ENCODE peak calls at places on chromosome 19, in eight cellular contexts. G is H9, X is Calu3, V is A673, H is heart right ventricle, Z is cardiac fibroblast, C is GM10248, K is neural crest cell. O is an unnamed sample.

GRCh38 chr19:51702103-51702753 is 9.1 kb downstream of the SPACA6 start:
- DNase-seq in Z (peak), H (peak), V (peak), X (no peak), K (no peak), G (peak), C (peak), O (no peak)

GRCh38 chr19:35556846-35557538 is 6.5 kb downstream of the ATP4A start:
- DNase-seq in K (no peak), Z (no peak), H (no peak), C (no peak), X (no peak), V (no peak), G (no peak), O (no peak)

GRCh38 chr19:14694867-14695266 is 5.0 kb downstream of the ZNF333 start:
- DNase-seq in G (no peak), X (no peak), H (no peak), Z (no peak), C (no peak), K (no peak), V (no peak), O (no peak)

GRCh38 chr19:27709496-27709895 is 1503.5 kb downstream of the UQCRFS1 start:
- DNase-seq in Z (no peak), C (no peak), G (no peak), X (no peak), V (no peak), K (no peak), H (no peak), O (no peak)

GRCh38 chr19:3357731-3358391 is 8.5 kb upstream of the NFIC start:
- DNase-seq in G (no peak), X (no peak), C (no peak), V (no peak), Z (no peak), K (no peak), H (no peak), O (no peak)

GRCh38 chr19:55451522-55452380 is 8.7 kb upstream of the SHISA7 start:
- DNase-seq in V (no peak), H (no peak), X (no peak), Z (no peak), K (no peak), G (no peak), C (no peak), O (no peak)

GRCh38 chr19:10478903-10479384 is 24.2 kb downstream of the KEAP1 start:
- DNase-seq in Z (peak), G (peak), H (peak), K (peak), X (peak), C (peak), V (peak), O (peak)

GRCh38 chr19:54440641-54441040 is 8.4 kb upstream of the LENG8 start:
- DNase-seq in X (no peak), K (no peak), Z (no peak), C (no peak), G (no peak), V (no peak), H (no peak), O (no peak)

GRCh38 chr19:4049432-4049831 is 17.3 kb downstream of the ZBTB7A start:
- DNase-seq in X (no peak), C (no peak), G (no peak), H (peak), V (no peak), K (no peak), Z (no peak), O (no peak)

GRCh38 chr19:31214086-31214485 is 135.2 kb downstream of the TSHZ3 start:
- DNase-seq in X (no peak), C (no peak), Z (peak), V (peak), H (peak), G (no peak), K (no peak), O (no peak)

GRCh38 chr19:55670280-55671053 is 4.6 kb upstream of the EPN1 start:
- DNase-seq in C (no peak), K (no peak), G (peak), V (peak), H (no peak), Z (no peak), X (no peak), O (no peak)

GRCh38 chr19:52070496-52070895 is 21.9 kb upstream of the ZNF432 start:
- DNase-seq in X (no peak), Z (peak), H (no peak), G (no peak), K (no peak), C (no peak), V (no peak), O (no peak)

GRCh38 chr19:9251236-9251635 is 506 bp downstream of the OR7E24 start:
- DNase-seq in V (no peak), K (no peak), H (no peak), Z (no peak), G (no peak), C (no peak), X (no peak), O (no peak)

GRCh38 chr19:31351212-31352193 is 2.3 kb upstream of the TSHZ3 start:
- DNase-seq in V (peak), G (no peak), C (no peak), Z (peak), H (peak), X (no peak), K (no peak), O (no peak)

GRCh38 chr19:18282788-18283141 is 1.3 kb upstream of the JUND start:
- DNase-seq in C (no peak), X (no peak), H (no peak), K (no peak), Z (no peak), V (no peak), G (no peak), O (no peak)

GRCh38 chr19:30062331-30063183 is 120.5 kb downstream of the URI1 start:
- DNase-seq in C (no peak), H (no peak), Z (no peak), X (no peak), V (no peak), K (no peak), G (no peak), O (peak)

GRCh38 chr19:13880059-13880672 is 3.2 kb downstream of the NANOS3 start:
- DNase-seq in X (peak), V (peak), G (peak), Z (peak), K (peak), C (peak), H (peak), O (peak)

GRCh38 chr19:50688766-50689165 is 30.8 kb downstream of the SHANK1 start:
- DNase-seq in V (no peak), Z (no peak), K (no peak), X (no peak), H (no peak), G (no peak), C (no peak), O (no peak)

GRCh38 chr19:36152061-36152885 is at the start of gene COX7A1:
- DNase-seq in V (no peak), G (no peak), K (no peak), X (no peak), H (peak), C (peak), Z (peak), O (no peak)

GRCh38 chr19:5492813-5493409 is 37.7 kb downstream of the ZNRF4 start:
- DNase-seq in H (no peak), X (no peak), V (no peak), G (no peak), Z (no peak), C (no peak), K (peak), O (no peak)

GRCh38 chr19:14118165-14119051 is 846 bp upstream of the PRKACA start:
- DNase-seq in C (no peak), Z (peak), X (no peak), H (peak), K (no peak), G (no peak), V (peak), O (no peak)

GRCh38 chr19:763869-764268 is 13.0 kb downstream of the MISP start:
- DNase-seq in C (no peak), Z (no peak), G (no peak), H (no peak), X (no peak), K (no peak), V (no peak), O (no peak)
- TF ChIP-seq CTCF in C (no peak), Z (no peak), G (no peak), H (no peak), X (no peak), K (no peak), V (no peak), O (no peak)

GRCh38 chr19:39671739-39672363 is 16.1 kb downstream of the LGALS16 start:
- DNase-seq in K (peak), H (no peak), V (peak), X (peak), C (peak), G (peak), Z (peak), O (peak)
- TF ChIP-seq CTCF in K (peak), H (peak), V (peak), X (peak), C (peak), G (peak), Z (peak), O (peak)

GRCh38 chr19:43749898-43750297 is 4.9 kb downstream of the SMG9 start:
- DNase-seq in C (no peak), V (no peak), X (no peak), G (no peak), H (no peak), K (no peak), Z (no peak), O (no peak)

GRCh38 chr19:43748205-43748594 is 6.6 kb downstream of the SMG9 start:
- DNase-seq in G (no peak), X (no peak), H (no peak), V (no peak), K (no peak), C (no peak), Z (no peak), O (no peak)

GRCh38 chr19:43749152-43749551 is 5.6 kb downstream of the SMG9 start:
- DNase-seq in K (no peak), Z (no peak), H (no peak), V (no peak), G (no peak), X (no peak), C (no peak), O (no peak)

GRCh38 chr19:43747557-43748204 is 7.1 kb downstream of the SMG9 start:
- DNase-seq in V (no peak), K (no peak), G (no peak), C (peak), X (no peak), H (no peak), Z (no peak), O (peak)

GRCh38 chr19:43748685-43749084 is 6.1 kb downstream of the SMG9 start:
- DNase-seq in Z (no peak), H (no peak), K (no peak), C (no peak), X (no peak), V (no peak), G (no peak), O (no peak)
- TF ChIP-seq CTCF in Z (no peak), H (no peak), K (no peak), C (no peak), X (no peak), V (no peak), G (no peak), O (no peak)

GRCh38 chr19:6969490-6969889 is 51.7 kb downstream of the MBD3L2B start:
- DNase-seq in V (no peak), Z (no peak), H (no peak), K (no peak), G (no peak), X (no peak), C (no peak), O (no peak)

GRCh38 chr19:6958786-6959185 is 62.4 kb downstream of the MBD3L2B start:
- DNase-seq in X (no peak), K (no peak), H (no peak), G (no peak), Z (no peak), C (no peak), V (no peak), O (no peak)

GRCh38 chr19:6967962-6968361 is 53.3 kb downstream of the MBD3L2B start:
- DNase-seq in K (no peak), Z (no peak), G (no peak), C (no peak), H (no peak), X (no peak), V (no peak), O (no peak)

GRCh38 chr19:6963259-6963852 is 57.9 kb downstream of the MBD3L2B start:
- DNase-seq in H (no peak), K (no peak), Z (no peak), X (no peak), V (no peak), C (no peak), G (no peak), O (no peak)

GRCh38 chr19:6963937-6964336 is 57.3 kb downstream of the MBD3L2B start:
- DNase-seq in G (no peak), K (no peak), V (peak), C (no peak), X (no peak), Z (no peak), H (no peak), O (no peak)
- TF ChIP-seq CTCF in G (peak), K (peak), V (peak), C (peak), X (no peak), Z (peak), H (no peak), O (peak)

GRCh38 chr19:7931221-7932061 is 5.5 kb upstream of the CTXN1 start:
- DNase-seq in Z (no peak), H (no peak), G (no peak), X (no peak), V (no peak), K (no peak), C (no peak), O (no peak)
- TF ChIP-seq CTCF in Z (no peak), H (no peak), G (no peak), X (no peak), V (no peak), K (no peak), C (no peak), O (no peak)

GRCh38 chr19:46579286-46579944 is 21.7 kb upstream of the CALM3 start:
- DNase-seq in Z (no peak), X (no peak), C (no peak), V (peak), K (peak), H (no peak), G (peak), O (peak)
- TF ChIP-seq CTCF in Z (peak), X (no peak), C (peak), V (no peak), K (peak), H (no peak), G (peak), O (peak)